ENCODE peak calls at places on chromosome 21, in eight cellular contexts. I is suprapubic skin, F is cardiac muscle cell, J is testis, T is fibroblast of lung, U is pancreas, E is heart left ventricle, N is right cardiac atrium. O is an unnamed sample. For H3K4me1, the result is how much of the 10 kb centered on the place peaks cover.

GRCh38 chr21:27694667-27695066 is 727.8 kb upstream of the ADAMTS5 start:
- DNase-seq in I (no peak), F (no peak), J (no peak), T (peak), U (no peak), E (no peak), N (no peak), O (no peak)

GRCh38 chr21:16589499-16589898 is 859.7 kb downstream of the USP25 start:
- DNase-seq in I (no peak), F (no peak), J (no peak), T (no peak), U (no peak), E (no peak), N (no peak), O (no peak)

GRCh38 chr21:35674272-35674671 is 386.1 kb downstream of the SETD4 start:
- DNase-seq in I (no peak), F (no peak), J (no peak), T (no peak), U (no peak), E (no peak), N (no peak), O (no peak)

GRCh38 chr21:36156815-36157670 is at the start of gene DOP1B:
- DNase-seq in I (peak), F (no peak), J (peak), T (no peak), U (no peak), E (peak), N (no peak), O (no peak)

GRCh38 chr21:43654806-43655489 is 4.3 kb downstream of the HSF2BP start:
- DNase-seq in I (no peak), F (no peak), J (no peak), T (peak), U (no peak), E (no peak), N (no peak), O (no peak)

GRCh38 chr21:26844258-26845065 is 747 bp downstream of the ADAMTS1 start:
- DNase-seq in I (no peak), F (peak), J (peak), T (peak), U (peak), E (peak), N (peak), O (peak)

GRCh38 chr21:29449306-29449940 is 150.7 kb downstream of the BACH1 start:
- DNase-seq in I (no peak), F (peak), J (no peak), T (no peak), U (no peak), E (no peak), N (no peak), O (no peak)

GRCh38 chr21:16419188-16419874 is 689.5 kb downstream of the USP25 start:
- DNase-seq in I (peak), F (peak), J (peak), T (peak), U (peak), E (peak), N (peak), O (peak)

GRCh38 chr21:28537371-28538079 is 455.2 kb downstream of the LTN1 start:
- DNase-seq in I (no peak), F (no peak), J (no peak), T (peak), U (no peak), E (no peak), N (no peak), O (no peak)

GRCh38 chr21:36966846-36967657 is 583 bp upstream of the HLCS start:
- DNase-seq in I (no peak), F (peak), J (peak), T (peak), U (no peak), E (peak), N (no peak), O (peak)

GRCh38 chr21:17602874-17603273 is 9.8 kb downstream of the BTG3 start:
- DNase-seq in I (no peak), F (peak), J (no peak), T (peak), U (no peak), E (no peak), N (no peak), O (no peak)

GRCh38 chr21:46375560-46376230 is 51.7 kb downstream of the PCNT start:
- DNase-seq in I (no peak), F (no peak), J (no peak), T (no peak), U (peak), E (peak), N (peak), O (peak)

GRCh38 chr21:26826801-26827200 is 18.4 kb downstream of the ADAMTS1 start:
- DNase-seq in I (no peak), F (peak), J (no peak), T (no peak), U (no peak), E (no peak), N (no peak), O (no peak)

GRCh38 chr21:43304206-43304605 is 122.7 kb downstream of the SIK1 start:
- DNase-seq in I (no peak), F (no peak), J (no peak), T (no peak), U (peak), E (peak), N (peak), O (peak)

GRCh38 chr21:24014381-24014780 is 1592.9 kb downstream of the MRPL39 start:
- DNase-seq in I (no peak), F (no peak), J (no peak), T (no peak), U (no peak), E (no peak), N (no peak), O (no peak)

GRCh38 chr21:35005825-35006224 is 43.3 kb downstream of the RUNX1 start:
- DNase-seq in I (no peak), F (no peak), J (no peak), T (no peak), U (no peak), E (no peak), N (no peak), O (no peak)

GRCh38 chr21:36707763-36708511 is 9.0 kb downstream of the SIM2 start:
- DNase-seq in I (peak), F (no peak), J (no peak), T (no peak), U (no peak), E (no peak), N (no peak), O (no peak)

GRCh38 chr21:22871692-22872091 is 1873.5 kb downstream of the NCAM2 start:
- DNase-seq in I (no peak), F (no peak), J (no peak), T (no peak), U (no peak), E (no peak), N (no peak), O (no peak)

GRCh38 chr21:43361127-43361492 is 65.8 kb downstream of the SIK1 start:
- DNase-seq in I (no peak), F (no peak), J (peak), T (no peak), U (no peak), E (peak), N (peak), O (peak)

GRCh38 chr21:46515109-46515508 is 56.4 kb downstream of the DIP2A start:
- DNase-seq in I (no peak), F (peak), J (peak), T (peak), U (peak), E (peak), N (peak), O (no peak)

GRCh38 chr21:35831791-35832190 is 228.5 kb downstream of the SETD4 start:
- DNase-seq in I (no peak), F (no peak), J (no peak), T (no peak), U (no peak), E (no peak), N (no peak), O (no peak)

GRCh38 chr21:28445081-28445830 is 547.4 kb downstream of the LTN1 start:
- DNase-seq in I (no peak), F (peak), J (no peak), T (peak), U (no peak), E (no peak), N (no peak), O (no peak)

GRCh38 chr21:28018741-28019669 is 973.7 kb downstream of the LTN1 start:
- DNase-seq in I (no peak), F (peak), J (no peak), T (no peak), U (peak), E (no peak), N (no peak), O (no peak)

GRCh38 chr21:43971992-43972255 is 40.2 kb upstream of the TRAPPC10 start:
- DNase-seq in I (no peak), F (no peak), J (no peak), T (no peak), U (no peak), E (no peak), N (no peak), O (no peak)

GRCh38 chr21:29343517-29343916 is 44.8 kb downstream of the BACH1 start:
- DNase-seq in I (no peak), F (peak), J (no peak), T (peak), U (no peak), E (no peak), N (no peak), O (no peak)

GRCh38 chr21:27648560-27648959 is 681.7 kb upstream of the ADAMTS5 start:
- DNase-seq in I (no peak), F (peak), J (no peak), T (peak), U (no peak), E (no peak), N (no peak), O (no peak)

GRCh38 chr21:16176570-16176969 is 446.8 kb downstream of the USP25 start:
- DNase-seq in I (no peak), F (no peak), J (no peak), T (peak), U (no peak), E (no peak), N (no peak), O (no peak)

GRCh38 chr21:35203093-35204021 is 154.3 kb upstream of the RUNX1 start:
- DNase-seq in I (no peak), F (peak), J (no peak), T (peak), U (no peak), E (peak), N (no peak), O (no peak)

GRCh38 chr21:36713746-36714145 is 14.8 kb downstream of the SIM2 start:
- DNase-seq in I (no peak), F (no peak), J (no peak), T (no peak), U (no peak), E (no peak), N (no peak), O (no peak)

GRCh38 chr21:28482657-28483056 is 510.0 kb downstream of the LTN1 start:
- DNase-seq in I (no peak), F (no peak), J (no peak), T (no peak), U (no peak), E (no peak), N (no peak), O (no peak)

GRCh38 chr21:36452281-36452680 is 27.6 kb downstream of the CLDN14 start:
- DNase-seq in I (no peak), F (no peak), J (no peak), T (no peak), U (no peak), E (no peak), N (no peak), O (no peak)

GRCh38 chr21:43328171-43328570 is 98.8 kb downstream of the SIK1 start:
- DNase-seq in I (no peak), F (no peak), J (no peak), T (no peak), U (no peak), E (no peak), N (peak), O (no peak)

GRCh38 chr21:35071347-35071746 is 22.2 kb upstream of the RUNX1 start:
- DNase-seq in I (no peak), F (no peak), J (no peak), T (no peak), U (no peak), E (no peak), N (no peak), O (no peak)

GRCh38 chr21:21101911-21102310 is 103.7 kb downstream of the NCAM2 start:
- DNase-seq in I (no peak), F (peak), J (peak), T (peak), U (no peak), E (no peak), N (no peak), O (no peak)

GRCh38 chr21:17688912-17689874 is 76.5 kb upstream of the BTG3 start:
- DNase-seq in I (no peak), F (peak), J (peak), T (peak), U (peak), E (peak), N (peak), O (peak)

DNA sequence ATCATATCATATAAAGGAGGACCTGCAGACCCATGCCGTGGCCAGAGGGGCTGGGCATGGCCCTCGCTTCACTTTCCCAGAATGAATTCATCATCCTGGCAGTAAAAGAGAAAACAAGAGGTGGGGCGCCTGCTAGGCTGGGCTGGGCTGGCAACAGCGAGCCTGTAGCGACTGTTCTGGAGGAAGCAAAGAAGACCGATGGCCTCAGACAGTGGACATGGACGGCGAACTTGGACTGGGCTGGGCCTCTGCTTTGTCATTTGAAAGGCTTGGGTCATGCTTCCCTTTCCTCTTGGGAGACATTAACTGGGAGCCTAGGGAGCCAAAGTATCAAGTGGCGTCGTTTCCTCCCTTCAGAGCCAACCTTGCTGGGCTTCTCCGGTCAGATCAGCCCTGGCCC is 401 bp upstream of the FAM3B start:
- DNase-seq in I (no peak), F (no peak), J (no peak), T (no peak), U (no peak), E (no peak), N (no peak), O (no peak)
- H3K4me3 ChIP-seq in I (peak), F (peak), J (no peak), T (no peak), U (peak), E (peak), N (peak), O (peak)

DNA sequence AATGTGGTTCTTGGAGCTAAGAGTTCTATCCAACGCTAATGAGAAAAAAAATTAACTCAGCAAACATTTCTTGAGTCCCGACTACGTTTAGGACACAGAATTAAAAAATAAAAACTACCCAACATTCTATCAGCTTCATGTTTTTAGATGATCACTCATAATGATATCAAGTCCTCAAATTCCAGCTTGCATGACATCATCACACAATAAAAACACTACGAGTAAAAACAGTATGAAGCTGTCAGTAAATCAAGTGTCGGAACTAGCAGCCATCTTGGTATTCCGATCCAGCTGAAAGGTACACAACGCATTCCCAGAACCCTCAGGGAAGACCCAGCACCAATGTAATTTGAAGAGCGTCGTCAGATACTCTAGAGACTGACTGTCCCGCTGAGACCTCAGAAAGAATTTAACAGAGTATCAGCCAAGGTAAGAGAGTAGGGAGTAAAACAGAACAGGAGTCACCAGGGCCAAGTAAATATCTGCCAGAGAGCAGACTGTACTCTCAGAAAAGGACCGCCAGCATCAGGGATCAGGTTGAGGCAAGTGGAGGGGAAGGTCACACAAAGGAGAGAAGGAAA is 57.0 kb downstream of the NRIP1 start:
- DNase-seq in I (no peak), F (no peak), J (peak), T (no peak), U (no peak), E (no peak), N (no peak), O (no peak)
- H3K4me1 ChIP-seq in I (under half), F (under half), J (under half), T (under half), U (under half), E (under half), N (under half), O (under half)

GRCh38 chr21:39503138-39503762 is 51.5 kb downstream of the SH3BGR start:
- DNase-seq in I (no peak), F (no peak), J (no peak), T (no peak), U (no peak), E (no peak), N (no peak), O (no peak)
- H3K27ac ChIP-seq in I (no peak), F (no peak), J (no peak), T (no peak), U (peak), E (no peak), N (no peak), O (no peak)

DNA sequence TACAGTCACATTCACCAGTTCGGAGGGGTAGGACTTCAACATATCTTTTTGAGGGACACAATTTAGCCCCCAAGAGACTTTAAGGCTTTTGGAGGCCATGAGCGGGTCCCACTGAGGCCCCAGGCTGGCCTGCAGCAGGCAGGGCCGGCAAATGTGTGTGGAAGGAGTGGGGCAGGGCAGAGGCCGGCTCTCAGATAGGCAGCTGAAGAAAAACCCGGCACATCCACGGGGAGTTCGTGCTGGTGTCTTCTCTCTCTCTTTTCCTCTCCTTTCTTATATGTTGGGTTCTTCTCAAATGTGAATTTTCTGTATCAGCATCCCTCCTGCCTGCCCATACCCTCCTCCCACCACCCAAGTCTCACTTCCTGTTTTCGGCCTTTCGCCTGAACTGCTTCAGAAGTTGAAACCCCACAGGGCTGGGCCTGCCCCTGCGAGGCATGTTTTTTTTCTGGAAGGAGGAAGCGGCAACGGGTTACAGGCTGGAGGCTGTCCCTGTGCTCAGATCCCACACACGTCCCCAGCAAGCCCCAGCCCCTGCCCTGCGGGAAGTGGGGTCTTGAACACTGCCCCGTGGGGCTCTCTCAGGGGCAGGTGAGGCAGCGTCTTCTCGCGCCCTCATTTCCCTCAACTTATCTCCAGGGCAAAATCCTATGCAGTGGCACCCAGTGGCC is 9.8 kb upstream of the UMODL1 start:
- DNase-seq in I (no peak), F (no peak), J (no peak), T (no peak), U (no peak), E (peak), N (peak), O (peak)
- H3K4me3 ChIP-seq in I (no peak), F (no peak), J (no peak), T (no peak), U (no peak), E (no peak), N (no peak), O (no peak)

GRCh38 chr21:45327458-45328197 is 39.9 kb upstream of the POFUT2 start:
- DNase-seq in I (no peak), F (no peak), J (no peak), T (no peak), U (peak), E (peak), N (peak), O (peak)
- H3K4me1 ChIP-seq in I (under half), F (under half), J (under half), T (under half), U (under half), E (under half), N (under half), O (under half)

GRCh38 chr21:32603131-32603530 is 9.0 kb downstream of the CFAP298 start:
- DNase-seq in I (no peak), F (no peak), J (no peak), T (no peak), U (no peak), E (no peak), N (no peak), O (no peak)

GRCh38 chr21:32599146-32599925 is 12.8 kb downstream of the CFAP298 start:
- DNase-seq in I (no peak), F (no peak), J (no peak), T (no peak), U (no peak), E (no peak), N (no peak), O (no peak)

GRCh38 chr21:32605469-32605868 is 6.7 kb downstream of the CFAP298 start:
- DNase-seq in I (no peak), F (no peak), J (no peak), T (no peak), U (no peak), E (no peak), N (no peak), O (no peak)

GRCh38 chr21:32604484-32604883 is 7.7 kb downstream of the CFAP298 start:
- DNase-seq in I (no peak), F (no peak), J (no peak), T (no peak), U (no peak), E (no peak), N (no peak), O (no peak)

GRCh38 chr21:32602099-32602498 is 10.1 kb downstream of the CFAP298 start:
- DNase-seq in I (no peak), F (no peak), J (no peak), T (no peak), U (no peak), E (no peak), N (no peak), O (no peak)
- H3K27ac ChIP-seq in I (no peak), F (no peak), J (no peak), T (no peak), U (no peak), E (no peak), N (no peak), O (no peak)

GRCh38 chr21:25552856-25553255 is 54.4 kb downstream of the MRPL39 start:
- DNase-seq in I (no peak), F (no peak), J (no peak), T (no peak), U (no peak), E (no peak), N (no peak), O (no peak)
- H3K4me3 ChIP-seq in I (no peak), F (no peak), J (no peak), T (no peak), U (no peak), E (no peak), N (no peak), O (no peak)

GRCh38 chr21:33938381-33938780 is 22.8 kb upstream of the ATP5PO start:
- DNase-seq in I (no peak), F (peak), J (no peak), T (no peak), U (no peak), E (no peak), N (no peak), O (no peak)

GRCh38 chr21:33939224-33939623 is 23.6 kb upstream of the ATP5PO start:
- DNase-seq in I (no peak), F (no peak), J (no peak), T (no peak), U (no peak), E (no peak), N (no peak), O (no peak)

GRCh38 chr21:33937931-33938339 is 22.3 kb upstream of the ATP5PO start:
- DNase-seq in I (no peak), F (peak), J (no peak), T (no peak), U (no peak), E (no peak), N (no peak), O (no peak)

GRCh38 chr21:33940846-33941245 is 25.2 kb upstream of the ATP5PO start:
- DNase-seq in I (no peak), F (peak), J (no peak), T (peak), U (no peak), E (no peak), N (no peak), O (no peak)

GRCh38 chr21:33940164-33940563 is 24.6 kb upstream of the ATP5PO start:
- DNase-seq in I (no peak), F (peak), J (no peak), T (peak), U (no peak), E (no peak), N (no peak), O (no peak)
- H3K4me1 ChIP-seq in I (under half), F (under half), J (under half), T (under half), U (under half), E (under half), N (under half), O (under half)

GRCh38 chr21:31257265-31257664 is 86.8 kb downstream of the TIAM1 start:
- DNase-seq in I (no peak), F (no peak), J (no peak), T (peak), U (no peak), E (no peak), N (no peak), O (no peak)
- H3K27ac ChIP-seq in I (no peak), F (no peak), J (no peak), T (no peak), U (no peak), E (no peak), N (no peak), O (no peak)